ENCODE peak calls at places on chromosomes 13 and 19, in ten cellular contexts. L is GM23338, X is fibroblast of villous mesenchyme, Q is cardiac muscle cell, Y is mucosa of descending colon, D is stomach, C is breast epithelium, B is tibial nerve, U is fibroblast of the aortic adventitia, A is body of pancreas. H is an unnamed sample.

GRCh38 chr13:26502826-26503225 is 54.7 kb upstream of the WASF3 start:
- DNase-seq in L (peak), X (peak), Q (no peak), Y (no peak), D (no peak), C (no peak), B (no peak), U (peak), A (no peak), H (peak)

GRCh38 chr13:73684286-73684685 is 449.9 kb downstream of the KLF12 start:
- DNase-seq in L (no peak), X (no peak), Q (no peak), Y (no peak), D (no peak), C (no peak), B (no peak), U (no peak), A (no peak), H (no peak)

GRCh38 chr13:97933736-97934135 is 19.7 kb upstream of the IPO5 start:
- DNase-seq in L (no peak), X (no peak), Q (no peak), Y (no peak), D (no peak), C (no peak), B (no peak), U (no peak), A (no peak), H (no peak)

GRCh38 chr13:81988542-81988941 is 1647.6 kb upstream of the SPRY2 start:
- DNase-seq in L (no peak), X (no peak), Q (no peak), Y (no peak), D (no peak), C (no peak), B (no peak), U (no peak), A (no peak), H (no peak)

GRCh38 chr19:6556480-6556879 is 25.7 kb downstream of the TNFSF9 start:
- DNase-seq in L (no peak), X (no peak), Q (no peak), Y (no peak), D (no peak), C (no peak), B (no peak), U (peak), A (no peak), H (peak)

GRCh38 chr19:45847661-45848060 is 15.3 kb downstream of the SYMPK start:
- DNase-seq in L (no peak), X (no peak), Q (no peak), Y (no peak), D (no peak), C (no peak), B (no peak), U (no peak), A (no peak), H (no peak)

GRCh38 chr13:27171244-27171829 is at the start of gene USP12:
- DNase-seq in L (peak), X (peak), Q (peak), Y (no peak), D (no peak), C (peak), B (no peak), U (no peak), A (no peak), H (no peak)

GRCh38 chr19:10557603-10558197 is 8.1 kb downstream of the KRI1 start:
- DNase-seq in L (no peak), X (no peak), Q (no peak), Y (no peak), D (no peak), C (no peak), B (no peak), U (no peak), A (no peak), H (no peak)

GRCh38 chr19:58368561-58369360 is 6.2 kb upstream of the ZNF497 start:
- DNase-seq in L (peak), X (no peak), Q (no peak), Y (no peak), D (no peak), C (no peak), B (no peak), U (no peak), A (no peak), H (no peak)

GRCh38 chr13:26679411-26679810 is 81.2 kb downstream of the GPR12 start:
- DNase-seq in L (no peak), X (peak), Q (no peak), Y (no peak), D (no peak), C (no peak), B (no peak), U (peak), A (no peak), H (peak)

GRCh38 chr13:92716749-92717148 is 509.9 kb upstream of the GPC6 start:
- DNase-seq in L (peak), X (peak), Q (no peak), Y (no peak), D (no peak), C (no peak), B (no peak), U (peak), A (no peak), H (peak)

GRCh38 chr19:40671404-40671803 is 19.0 kb downstream of the NUMBL start:
- DNase-seq in L (no peak), X (no peak), Q (no peak), Y (no peak), D (no peak), C (no peak), B (no peak), U (no peak), A (no peak), H (no peak)

GRCh38 chr19:47210689-47211316 is 20.2 kb downstream of the BBC3 start:
- DNase-seq in L (peak), X (peak), Q (peak), Y (peak), D (peak), C (peak), B (peak), U (peak), A (peak), H (peak)

GRCh38 chr13:75326173-75327131 is 155.5 kb downstream of the TBC1D4 start:
- DNase-seq in L (no peak), X (peak), Q (no peak), Y (no peak), D (no peak), C (no peak), B (no peak), U (peak), A (no peak), H (peak)

GRCh38 chr13:79645569-79645968 is 164.6 kb downstream of the NDFIP2 start:
- DNase-seq in L (no peak), X (no peak), Q (no peak), Y (no peak), D (no peak), C (no peak), B (no peak), U (no peak), A (no peak), H (no peak)

GRCh38 chr13:93037780-93038179 is 188.8 kb upstream of the GPC6 start:
- DNase-seq in L (no peak), X (no peak), Q (no peak), Y (no peak), D (no peak), C (no peak), B (no peak), U (no peak), A (no peak), H (no peak)

GRCh38 chr19:19599190-19599535 is 19.3 kb downstream of the PBX4 start:
- DNase-seq in L (no peak), X (no peak), Q (no peak), Y (no peak), D (no peak), C (no peak), B (no peak), U (no peak), A (no peak), H (no peak)

GRCh38 chr13:22926176-22927007 is 254.4 kb upstream of the SGCG start:
- DNase-seq in L (peak), X (peak), Q (peak), Y (peak), D (no peak), C (peak), B (peak), U (peak), A (no peak), H (no peak)

GRCh38 chr19:6204212-6204611 is 68.7 kb downstream of the ACSBG2 start:
- DNase-seq in L (no peak), X (peak), Q (no peak), Y (no peak), D (no peak), C (peak), B (no peak), U (peak), A (no peak), H (peak)

GRCh38 chr13:53873558-53873957 is 844.9 kb downstream of the OLFM4 start:
- DNase-seq in L (peak), X (no peak), Q (no peak), Y (no peak), D (no peak), C (no peak), B (no peak), U (no peak), A (no peak), H (no peak)

GRCh38 chr13:44698076-44698475 is 121.9 kb upstream of the TSC22D1 start:
- DNase-seq in L (no peak), X (no peak), Q (no peak), Y (no peak), D (no peak), C (no peak), B (no peak), U (no peak), A (no peak), H (no peak)

GRCh38 chr13:111599791-111600190 is 279.3 kb downstream of the TEX29 start:
- DNase-seq in L (no peak), X (no peak), Q (no peak), Y (no peak), D (no peak), C (no peak), B (no peak), U (no peak), A (no peak), H (no peak)

GRCh38 chr19:45591004-45591637 is 6.5 kb upstream of the OPA3 start:
- DNase-seq in L (peak), X (peak), Q (peak), Y (peak), D (peak), C (peak), B (no peak), U (no peak), A (peak), H (no peak)

GRCh38 chr13:28820099-28821051 is at the start of gene MTUS2:
- DNase-seq in L (peak), X (no peak), Q (peak), Y (no peak), D (no peak), C (no peak), B (no peak), U (no peak), A (no peak), H (no peak)

GRCh38 chr13:51619614-51620013 is 35.4 kb downstream of the WDFY2 start:
- DNase-seq in L (no peak), X (peak), Q (no peak), Y (no peak), D (no peak), C (no peak), B (no peak), U (peak), A (no peak), H (peak)

GRCh38 chr13:77715233-77715891 is 17.9 kb downstream of the SLAIN1 start:
- DNase-seq in L (no peak), X (no peak), Q (no peak), Y (no peak), D (no peak), C (no peak), B (no peak), U (no peak), A (no peak), H (no peak)

GRCh38 chr13:27194895-27195764 is 23.5 kb upstream of the USP12 start:
- DNase-seq in L (peak), X (peak), Q (no peak), Y (no peak), D (no peak), C (no peak), B (no peak), U (peak), A (no peak), H (peak)

GRCh38 chr13:33180009-33180804 is 105.3 kb downstream of the STARD13 start:
- DNase-seq in L (peak), X (peak), Q (no peak), Y (no peak), D (no peak), C (no peak), B (no peak), U (no peak), A (no peak), H (no peak)

GRCh38 chr13:62185631-62186256 is 770.1 kb upstream of the PCDH20 start:
- DNase-seq in L (peak), X (no peak), Q (no peak), Y (no peak), D (no peak), C (no peak), B (no peak), U (no peak), A (no peak), H (no peak)

GRCh38 chr13:33140161-33140560 is 123.9 kb downstream of the KL start:
- DNase-seq in L (no peak), X (no peak), Q (no peak), Y (no peak), D (no peak), C (no peak), B (no peak), U (no peak), A (no peak), H (no peak)

GRCh38 chr19:48501446-48501960 is 10.1 kb downstream of the LMTK3 start:
- DNase-seq in L (peak), X (no peak), Q (no peak), Y (peak), D (peak), C (no peak), B (no peak), U (no peak), A (peak), H (no peak)

GRCh38 chr19:7533925-7534480 is 1.5 kb upstream of the PNPLA6 start:
- DNase-seq in L (peak), X (peak), Q (peak), Y (peak), D (peak), C (peak), B (peak), U (peak), A (peak), H (peak)

GRCh38 chr13:52879950-52880650 is 31.7 kb upstream of the PCDH8 start:
- DNase-seq in L (peak), X (no peak), Q (no peak), Y (no peak), D (no peak), C (no peak), B (no peak), U (no peak), A (no peak), H (no peak)

DNA sequence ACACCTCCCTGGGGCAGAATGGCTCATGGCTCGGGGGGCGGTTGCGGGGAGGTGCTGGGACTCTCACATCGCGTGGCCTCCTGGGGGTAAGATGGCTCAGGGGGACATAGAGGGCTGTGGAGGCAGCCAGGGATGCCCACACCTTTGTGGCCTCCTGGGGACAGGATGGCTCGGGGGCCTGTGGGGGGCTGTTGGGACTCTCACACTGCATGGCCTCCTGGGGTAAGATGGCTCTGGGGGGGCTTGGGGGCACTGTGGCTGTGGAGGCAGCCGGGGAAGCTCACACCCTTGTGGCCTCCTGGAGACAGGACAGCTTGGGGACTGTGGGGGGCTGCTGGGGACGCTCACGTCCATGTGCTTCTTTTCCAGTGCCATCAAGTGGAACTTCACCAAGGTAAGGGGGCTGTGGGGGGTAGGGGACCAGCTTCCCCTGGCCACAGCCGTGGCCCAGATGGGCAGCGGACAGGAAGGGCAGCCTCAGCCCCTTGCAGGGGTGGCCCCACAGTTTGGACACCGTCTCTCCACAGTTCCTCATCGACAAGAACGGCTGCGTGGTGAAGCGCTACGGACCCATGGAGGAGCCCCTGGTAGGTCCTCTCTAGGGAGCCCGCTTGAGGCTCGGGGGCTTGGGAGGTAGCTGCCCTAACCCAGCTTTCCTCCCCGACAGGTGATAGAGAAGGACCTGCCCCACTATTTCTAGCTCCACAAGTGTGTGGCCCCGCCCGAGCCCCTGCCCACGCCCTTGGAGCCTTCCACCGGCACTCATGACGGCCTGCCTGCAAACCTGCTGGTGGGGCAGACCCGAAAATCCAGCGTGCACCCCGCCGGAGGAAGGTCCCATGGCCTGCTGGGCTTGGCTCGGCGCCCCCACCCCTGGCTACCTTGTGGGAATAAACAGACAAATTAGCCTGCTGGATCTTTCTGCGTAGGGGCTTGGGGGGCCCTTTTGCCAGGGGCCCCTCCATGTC is 2.4 kb downstream of the GPX4 start:
- DNase-seq in L (no peak), X (no peak), Q (no peak), Y (no peak), D (no peak), C (no peak), B (no peak), U (no peak), A (no peak), H (no peak)
- H3K4me3 ChIP-seq in L (no peak), X (peak), Q (no peak), Y (no peak), D (peak), C (peak), B (peak), U (peak), A (no peak), H (peak)

GRCh38 chr19:4057913-4058695 is 8.6 kb downstream of the ZBTB7A start:
- DNase-seq in L (peak), X (peak), Q (no peak), Y (peak), D (peak), C (peak), B (peak), U (peak), A (peak), H (peak)
- TF ChIP-seq CTCF in L (no peak), X (peak), Q (peak), Y (no peak), D (no peak), C (no peak), B (no peak), U (peak), A (no peak), H (peak)

GRCh38 chr13:40484981-40485380 is 181.5 kb downstream of the FOXO1 start:
- DNase-seq in L (no peak), X (no peak), Q (no peak), Y (peak), D (no peak), C (no peak), B (no peak), U (no peak), A (peak), H (no peak)
- H3K4me3 ChIP-seq in L (no peak), X (no peak), Q (no peak), Y (no peak), D (no peak), C (no peak), B (no peak), U (no peak), A (no peak), H (no peak)

GRCh38 chr19:57244513-57244912 is 4.1 kb downstream of the ZNF805 start:
- DNase-seq in L (no peak), X (no peak), Q (no peak), Y (no peak), D (no peak), C (no peak), B (no peak), U (no peak), A (no peak), H (no peak)

GRCh38 chr19:57241181-57241580 is 749 bp downstream of the ZNF805 start:
- DNase-seq in L (peak), X (peak), Q (peak), Y (no peak), D (no peak), C (no peak), B (no peak), U (peak), A (no peak), H (peak)

GRCh38 chr19:57242821-57243220 is 2.4 kb downstream of the ZNF805 start:
- DNase-seq in L (no peak), X (no peak), Q (no peak), Y (no peak), D (no peak), C (no peak), B (no peak), U (no peak), A (no peak), H (no peak)

GRCh38 chr19:57239982-57240310 is 486 bp upstream of the ZNF805 start:
- DNase-seq in L (peak), X (no peak), Q (no peak), Y (no peak), D (no peak), C (no peak), B (no peak), U (no peak), A (no peak), H (no peak)

DNA sequence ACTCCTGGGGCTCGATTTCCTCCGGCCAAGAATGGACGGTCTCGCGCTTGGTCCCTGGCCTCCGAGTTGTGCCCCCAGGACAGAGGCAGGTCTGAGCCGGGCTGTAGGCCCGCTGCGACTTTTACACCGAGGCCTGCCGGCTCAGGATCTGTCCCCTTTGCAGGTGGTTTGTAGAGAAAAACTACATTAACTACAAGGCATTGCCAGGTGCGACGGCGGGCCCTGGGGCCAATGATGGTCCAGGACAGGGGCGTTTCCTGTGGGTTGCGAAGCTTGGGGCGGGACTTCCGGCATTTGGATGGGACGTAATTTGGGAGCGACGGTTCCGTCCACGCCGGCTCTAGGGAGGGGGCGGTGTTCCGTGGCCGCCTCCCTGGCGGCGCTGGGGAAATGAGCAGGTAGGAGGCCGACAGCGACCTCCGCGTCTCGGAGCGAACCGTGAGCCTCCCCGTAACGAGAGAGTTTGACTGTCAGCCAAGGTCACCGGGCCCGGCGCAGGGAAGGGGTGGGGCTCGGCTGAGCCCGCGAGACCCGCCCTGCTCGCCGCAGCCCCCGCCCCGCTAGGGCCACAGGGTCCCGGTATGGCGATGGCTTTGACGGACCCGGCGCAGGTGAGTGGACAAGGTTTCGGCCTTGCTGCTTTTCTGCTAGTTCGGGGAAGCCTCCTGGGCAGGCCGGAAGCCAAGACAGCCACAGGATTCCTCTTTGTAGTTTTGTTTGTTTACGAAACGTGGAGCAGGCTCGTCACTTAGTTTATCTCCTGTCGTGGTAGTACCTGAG is at the start of gene ZNF805:
- DNase-seq in L (peak), X (peak), Q (peak), Y (peak), D (peak), C (peak), B (peak), U (peak), A (peak), H (peak)
- TF ChIP-seq CTCF in L (no peak), X (no peak), Q (no peak), Y (no peak), D (peak), C (no peak), B (no peak), U (peak), A (no peak), H (peak)

GRCh38 chr13:25375727-25376358 is 4.1 kb downstream of the ATP8A2 start:
- DNase-seq in L (peak), X (peak), Q (peak), Y (peak), D (no peak), C (no peak), B (no peak), U (peak), A (peak), H (peak)

GRCh38 chr13:25371608-25372274 is at the start of gene ATP8A2:
- DNase-seq in L (peak), X (no peak), Q (peak), Y (no peak), D (no peak), C (no peak), B (no peak), U (no peak), A (no peak), H (no peak)

GRCh38 chr13:25372275-25373081 is 704 bp downstream of the ATP8A2 start:
- DNase-seq in L (peak), X (no peak), Q (peak), Y (no peak), D (no peak), C (no peak), B (no peak), U (no peak), A (no peak), H (no peak)

GRCh38 chr13:25365720-25366235 is 6.0 kb upstream of the ATP8A2 start:
- DNase-seq in L (no peak), X (no peak), Q (no peak), Y (no peak), D (no peak), C (no peak), B (no peak), U (no peak), A (no peak), H (no peak)

GRCh38 chr13:25371158-25371557 is 616 bp upstream of the ATP8A2 start:
- DNase-seq in L (no peak), X (no peak), Q (no peak), Y (no peak), D (no peak), C (no peak), B (no peak), U (no peak), A (no peak), H (no peak)
- H3K4me3 ChIP-seq in L (peak), X (no peak), Q (no peak), Y (no peak), D (no peak), C (no peak), B (no peak), U (no peak), A (no peak), H (no peak)

GRCh38 chr13:103539721-103540120 is 473.5 kb upstream of the SLC10A2 start:
- DNase-seq in L (no peak), X (no peak), Q (no peak), Y (no peak), D (no peak), C (no peak), B (no peak), U (no peak), A (no peak), H (no peak)
- TF ChIP-seq CTCF in L (no peak), X (no peak), Q (no peak), Y (no peak), D (no peak), C (no peak), B (no peak), U (no peak), A (no peak), H (no peak)